ENCODE peak calls at places on chromosome 20, in ten cellular contexts. One of them, this sample, is unnamed.
A peak's percentile ranks its signal among the peaks of the same experiment; 100 is the strongest.

GRCh38 chr20:21507275-21508229 is 6.3 kb downstream of the NKX2-2 start:
- DNase-seq in fibroblast of lung: no peak
- DNase-seq in fibroblast of mammary gland: no peak
- DNase-seq in lower lobe of right lung: no peak
- DNase-seq in GM12865: no peak
- DNase-seq in brain microvascular endothelial cell: no peak
- DNase-seq in cardiac fibroblast: no peak
- DNase-seq in IMR-90: no peak
- DNase-seq in lung: no peak
- DNase-seq in thyroid gland: no peak
- DNase-seq in this sample: no peak

GRCh38 chr20:25341716-25342680 is 48.6 kb downstream of the ABHD12 start:
- DNase-seq in lung: no peak
- DNase-seq in fibroblast of lung: no peak
- DNase-seq in cardiac fibroblast: no peak
- DNase-seq in lower lobe of right lung: no peak
- DNase-seq in fibroblast of mammary gland: no peak
- DNase-seq in IMR-90: peak; percentile 21
- DNase-seq in GM12865: peak; percentile 22
- DNase-seq in brain microvascular endothelial cell: no peak
- DNase-seq in thyroid gland: no peak
- DNase-seq in this sample: no peak

GRCh38 chr20:51803157-51803854 is 985 bp upstream of the SALL4 start:
- DNase-seq in lung: no peak
- DNase-seq in IMR-90: peak; percentile 6
- DNase-seq in brain microvascular endothelial cell: peak; percentile 42
- DNase-seq in cardiac fibroblast: no peak
- DNase-seq in thyroid gland: no peak
- DNase-seq in lower lobe of right lung: no peak
- DNase-seq in fibroblast of mammary gland: no peak
- DNase-seq in GM12865: no peak
- DNase-seq in fibroblast of lung: no peak
- DNase-seq in this sample: no peak

GRCh38 chr20:14432597-14432996 is 95.2 kb upstream of the FLRT3 start:
- DNase-seq in thyroid gland: no peak
- DNase-seq in brain microvascular endothelial cell: no peak
- DNase-seq in fibroblast of lung: no peak
- DNase-seq in lung: no peak
- DNase-seq in lower lobe of right lung: no peak
- DNase-seq in cardiac fibroblast: no peak
- DNase-seq in GM12865: no peak
- DNase-seq in fibroblast of mammary gland: no peak
- DNase-seq in IMR-90: no peak
- DNase-seq in this sample: no peak

GRCh38 chr20:1417273-1417672 is 24.4 kb upstream of the FKBP1A start:
- DNase-seq in fibroblast of mammary gland: peak; percentile 71
- DNase-seq in GM12865: no peak
- DNase-seq in IMR-90: peak; percentile 49
- DNase-seq in cardiac fibroblast: peak; percentile 40
- DNase-seq in brain microvascular endothelial cell: peak; percentile 64
- DNase-seq in lower lobe of right lung: no peak
- DNase-seq in thyroid gland: no peak
- DNase-seq in fibroblast of lung: no peak
- DNase-seq in lung: no peak
- DNase-seq in this sample: peak; percentile 56

GRCh38 chr20:34634392-34634791 is 42.5 kb downstream of the PIGU start:
- DNase-seq in fibroblast of lung: no peak
- DNase-seq in brain microvascular endothelial cell: no peak
- DNase-seq in thyroid gland: no peak
- DNase-seq in GM12865: no peak
- DNase-seq in fibroblast of mammary gland: no peak
- DNase-seq in lung: no peak
- DNase-seq in lower lobe of right lung: no peak
- DNase-seq in IMR-90: no peak
- DNase-seq in cardiac fibroblast: no peak
- DNase-seq in this sample: no peak

GRCh38 chr20:2212457-2213005 is 83.3 kb upstream of the TGM3 start:
- DNase-seq in fibroblast of lung: no peak
- DNase-seq in fibroblast of mammary gland: no peak
- DNase-seq in GM12865: no peak
- DNase-seq in thyroid gland: no peak
- DNase-seq in lung: no peak
- DNase-seq in brain microvascular endothelial cell: no peak
- DNase-seq in cardiac fibroblast: no peak
- DNase-seq in IMR-90: no peak
- DNase-seq in lower lobe of right lung: no peak
- DNase-seq in this sample: no peak

GRCh38 chr20:53692465-53693067 is 98.9 kb upstream of the ZNF217 start:
- DNase-seq in IMR-90: peak; percentile 86
- DNase-seq in lower lobe of right lung: no peak
- DNase-seq in GM12865: no peak
- DNase-seq in cardiac fibroblast: peak; percentile 88
- DNase-seq in lung: peak; percentile 31
- DNase-seq in fibroblast of lung: peak; percentile 87
- DNase-seq in thyroid gland: no peak
- DNase-seq in fibroblast of mammary gland: peak; percentile 94
- DNase-seq in brain microvascular endothelial cell: peak; percentile 27
- DNase-seq in this sample: no peak

GRCh38 chr20:57666834-57667157 is 43.0 kb downstream of the PMEPA1 start:
- DNase-seq in GM12865: no peak
- DNase-seq in thyroid gland: no peak
- DNase-seq in lower lobe of right lung: no peak
- DNase-seq in IMR-90: no peak
- DNase-seq in fibroblast of mammary gland: no peak
- DNase-seq in lung: no peak
- DNase-seq in fibroblast of lung: no peak
- DNase-seq in brain microvascular endothelial cell: no peak
- DNase-seq in cardiac fibroblast: no peak
- DNase-seq in this sample: no peak

GRCh38 chr20:24806896-24807676 is 142.0 kb upstream of the CST7 start:
- DNase-seq in lung: no peak
- DNase-seq in IMR-90: no peak
- DNase-seq in cardiac fibroblast: no peak
- DNase-seq in brain microvascular endothelial cell: no peak
- DNase-seq in thyroid gland: peak; percentile 79
- DNase-seq in fibroblast of lung: no peak
- DNase-seq in lower lobe of right lung: peak; percentile 27
- DNase-seq in fibroblast of mammary gland: no peak
- DNase-seq in GM12865: no peak
- DNase-seq in this sample: no peak

GRCh38 chr20:59515013-59515905 is 89.1 kb upstream of the PHACTR3 start:
- DNase-seq in lung: peak; percentile 61
- DNase-seq in thyroid gland: peak; percentile 70
- DNase-seq in brain microvascular endothelial cell: peak; percentile 58
- DNase-seq in fibroblast of lung: peak; percentile 38
- DNase-seq in fibroblast of mammary gland: peak; percentile 52
- DNase-seq in GM12865: peak; percentile 11
- DNase-seq in cardiac fibroblast: peak; percentile 59
- DNase-seq in IMR-90: peak; percentile 38
- DNase-seq in lower lobe of right lung: peak; percentile 70
- DNase-seq in this sample: no peak

GRCh38 chr20:43916875-43917371 is 2.3 kb downstream of the TOX2 start:
- DNase-seq in fibroblast of lung: peak; percentile 50
- DNase-seq in IMR-90: peak; percentile 45
- DNase-seq in thyroid gland: no peak
- DNase-seq in lung: no peak
- DNase-seq in GM12865: peak; percentile 57
- DNase-seq in brain microvascular endothelial cell: no peak
- DNase-seq in cardiac fibroblast: no peak
- DNase-seq in lower lobe of right lung: no peak
- DNase-seq in fibroblast of mammary gland: peak; percentile 32
- DNase-seq in this sample: no peak

GRCh38 chr20:38272961-38273360 is 12.4 kb upstream of the KIAA1755 start:
- DNase-seq in thyroid gland: no peak
- DNase-seq in lung: no peak
- DNase-seq in GM12865: no peak
- DNase-seq in fibroblast of lung: peak; percentile 73
- DNase-seq in lower lobe of right lung: no peak
- DNase-seq in IMR-90: peak; percentile 88
- DNase-seq in brain microvascular endothelial cell: peak; percentile 80
- DNase-seq in cardiac fibroblast: peak; percentile 66
- DNase-seq in fibroblast of mammary gland: peak; percentile 79
- DNase-seq in this sample: no peak

GRCh38 chr20:23363257-23363649 is 1.3 kb downstream of the GZF1 start:
- DNase-seq in brain microvascular endothelial cell: no peak
- DNase-seq in fibroblast of lung: no peak
- DNase-seq in IMR-90: no peak
- DNase-seq in cardiac fibroblast: no peak
- DNase-seq in fibroblast of mammary gland: no peak
- DNase-seq in lung: no peak
- DNase-seq in GM12865: peak; percentile 42
- DNase-seq in lower lobe of right lung: no peak
- DNase-seq in thyroid gland: peak; percentile 36
- DNase-seq in this sample: no peak

GRCh38 chr20:45323731-45324130 is 15.6 kb upstream of the MATN4 start:
- DNase-seq in fibroblast of mammary gland: peak; percentile 45
- DNase-seq in thyroid gland: no peak
- DNase-seq in cardiac fibroblast: no peak
- DNase-seq in lung: no peak
- DNase-seq in IMR-90: peak; percentile 63
- DNase-seq in fibroblast of lung: no peak
- DNase-seq in GM12865: no peak
- DNase-seq in brain microvascular endothelial cell: no peak
- DNase-seq in lower lobe of right lung: no peak
- DNase-seq in this sample: no peak

GRCh38 chr20:45320948-45321595 is 13.0 kb upstream of the MATN4 start:
- DNase-seq in cardiac fibroblast: no peak
- DNase-seq in IMR-90: no peak
- DNase-seq in brain microvascular endothelial cell: no peak
- DNase-seq in lower lobe of right lung: no peak
- DNase-seq in thyroid gland: no peak
- DNase-seq in lung: no peak
- DNase-seq in GM12865: peak; percentile 62
- DNase-seq in fibroblast of mammary gland: no peak
- DNase-seq in fibroblast of lung: no peak
- DNase-seq in this sample: no peak

GRCh38 chr20:45328451-45328850 is 19.8 kb downstream of the SDC4 start:
- DNase-seq in thyroid gland: no peak
- DNase-seq in GM12865: no peak
- DNase-seq in cardiac fibroblast: no peak
- DNase-seq in brain microvascular endothelial cell: no peak
- DNase-seq in IMR-90: no peak
- DNase-seq in lung: no peak
- DNase-seq in fibroblast of lung: no peak
- DNase-seq in lower lobe of right lung: no peak
- DNase-seq in fibroblast of mammary gland: no peak
- DNase-seq in this sample: no peak

GRCh38 chr20:45322952-45323383 is 14.9 kb upstream of the MATN4 start:
- DNase-seq in cardiac fibroblast: peak; percentile 69
- DNase-seq in fibroblast of mammary gland: peak; percentile 37
- DNase-seq in thyroid gland: peak; percentile 54
- DNase-seq in fibroblast of lung: peak; percentile 58
- DNase-seq in lower lobe of right lung: peak; percentile 78
- DNase-seq in lung: peak; percentile 71
- DNase-seq in brain microvascular endothelial cell: no peak
- DNase-seq in GM12865: peak; percentile 57
- DNase-seq in IMR-90: peak; percentile 43
- DNase-seq in this sample: no peak

GRCh38 chr20:45325367-45325766 is 17.3 kb upstream of the MATN4 start:
- DNase-seq in fibroblast of mammary gland: no peak
- DNase-seq in fibroblast of lung: no peak
- DNase-seq in IMR-90: no peak
- DNase-seq in cardiac fibroblast: no peak
- DNase-seq in brain microvascular endothelial cell: no peak
- DNase-seq in thyroid gland: no peak
- DNase-seq in lung: no peak
- DNase-seq in lower lobe of right lung: no peak
- DNase-seq in GM12865: no peak
- DNase-seq in this sample: no peak
- TF ChIP-seq CTCF in fibroblast of mammary gland: no peak
- TF ChIP-seq CTCF in fibroblast of lung: no peak
- TF ChIP-seq CTCF in IMR-90: no peak
- TF ChIP-seq CTCF in cardiac fibroblast: no peak
- TF ChIP-seq CTCF in brain microvascular endothelial cell: no peak
- TF ChIP-seq CTCF in thyroid gland: no peak
- TF ChIP-seq CTCF in lung: no peak
- TF ChIP-seq CTCF in lower lobe of right lung: no peak
- TF ChIP-seq CTCF in GM12865: no peak
- TF ChIP-seq CTCF in this sample: no peak

DNA sequence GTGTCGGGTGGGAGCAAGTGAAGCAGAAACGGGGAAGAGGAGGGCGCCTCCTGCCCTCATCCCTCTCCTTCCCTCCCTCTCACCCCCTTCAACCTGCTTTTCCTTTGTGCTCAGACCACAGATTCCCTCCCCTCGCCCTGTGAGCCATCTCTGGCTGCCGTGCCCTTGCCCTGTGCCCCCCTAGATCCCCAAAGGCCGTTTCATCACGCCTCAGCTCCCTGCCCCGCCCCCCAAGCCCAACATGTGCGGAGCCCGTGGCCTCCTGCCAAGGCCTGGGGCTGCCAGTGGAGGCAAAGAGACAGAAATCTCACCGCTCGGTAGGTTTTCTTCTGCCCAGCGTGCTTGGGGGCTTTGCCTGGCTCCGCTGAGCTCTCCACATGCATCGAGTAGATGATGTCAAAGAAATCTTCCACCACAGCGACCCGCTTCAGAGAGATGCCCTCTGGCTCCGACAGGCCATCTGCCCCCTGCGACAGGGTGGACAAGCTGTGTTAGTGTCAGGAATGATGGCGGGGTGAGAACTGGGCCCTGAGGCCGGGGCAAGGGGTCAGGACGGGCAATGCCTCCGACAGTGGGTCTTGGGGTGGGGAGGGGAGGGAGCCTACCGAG is 57.6 kb downstream of the NOL4L start:
- DNase-seq in IMR-90: no peak
- DNase-seq in brain microvascular endothelial cell: no peak
- DNase-seq in fibroblast of mammary gland: no peak
- DNase-seq in fibroblast of lung: no peak
- DNase-seq in thyroid gland: peak; percentile 43
- DNase-seq in GM12865: no peak
- DNase-seq in lung: no peak
- DNase-seq in cardiac fibroblast: no peak
- DNase-seq in lower lobe of right lung: peak; percentile 46
- DNase-seq in this sample: no peak
- TF ChIP-seq CTCF in IMR-90: no peak
- TF ChIP-seq CTCF in brain microvascular endothelial cell: no peak
- TF ChIP-seq CTCF in fibroblast of mammary gland: no peak
- TF ChIP-seq CTCF in fibroblast of lung: no peak
- TF ChIP-seq CTCF in thyroid gland: no peak
- TF ChIP-seq CTCF in GM12865: no peak
- TF ChIP-seq CTCF in lung: no peak
- TF ChIP-seq CTCF in cardiac fibroblast: no peak
- TF ChIP-seq CTCF in lower lobe of right lung: no peak
- TF ChIP-seq CTCF in this sample: no peak

GRCh38 chr20:11553603-11554002 is 364.1 kb upstream of the BTBD3 start:
- DNase-seq in lower lobe of right lung: no peak
- DNase-seq in IMR-90: peak; percentile 18
- DNase-seq in brain microvascular endothelial cell: no peak
- DNase-seq in lung: no peak
- DNase-seq in GM12865: no peak
- DNase-seq in thyroid gland: no peak
- DNase-seq in fibroblast of lung: peak; percentile 17
- DNase-seq in cardiac fibroblast: peak; percentile 29
- DNase-seq in fibroblast of mammary gland: peak; percentile 25
- DNase-seq in this sample: no peak
- TF ChIP-seq CTCF in lower lobe of right lung: no peak
- TF ChIP-seq CTCF in IMR-90: peak; percentile 48
- TF ChIP-seq CTCF in brain microvascular endothelial cell: peak; percentile 55
- TF ChIP-seq CTCF in lung: no peak
- TF ChIP-seq CTCF in GM12865: no peak
- TF ChIP-seq CTCF in thyroid gland: no peak
- TF ChIP-seq CTCF in fibroblast of lung: peak; percentile 25
- TF ChIP-seq CTCF in cardiac fibroblast: peak; percentile 47
- TF ChIP-seq CTCF in fibroblast of mammary gland: peak; percentile 39
- TF ChIP-seq CTCF in this sample: peak; percentile 58

GRCh38 chr20:4949833-4950178 is 51.5 kb downstream of the SLC23A2 start:
- DNase-seq in lung: peak; percentile 39
- DNase-seq in cardiac fibroblast: peak; percentile 66
- DNase-seq in GM12865: peak; percentile 71
- DNase-seq in IMR-90: peak; percentile 63
- DNase-seq in thyroid gland: peak; percentile 61
- DNase-seq in lower lobe of right lung: no peak
- DNase-seq in brain microvascular endothelial cell: no peak
- DNase-seq in fibroblast of mammary gland: peak; percentile 58
- DNase-seq in fibroblast of lung: peak; percentile 67
- DNase-seq in this sample: no peak
- TF ChIP-seq CTCF in lung: peak; percentile 55
- TF ChIP-seq CTCF in cardiac fibroblast: peak; percentile 52
- TF ChIP-seq CTCF in GM12865: peak; percentile 64
- TF ChIP-seq CTCF in IMR-90: peak; percentile 74
- TF ChIP-seq CTCF in thyroid gland: peak; percentile 45
- TF ChIP-seq CTCF in lower lobe of right lung: peak; percentile 58
- TF ChIP-seq CTCF in brain microvascular endothelial cell: peak; percentile 58
- TF ChIP-seq CTCF in fibroblast of mammary gland: peak; percentile 72
- TF ChIP-seq CTCF in fibroblast of lung: peak; percentile 76
- TF ChIP-seq CTCF in this sample: peak; percentile 52